ENCODE peak calls at places on chromosomes 3 and 15, in eight cellular contexts. I, T, E, D, X, V, P and O are unnamed samples.
A peak's percentile ranks its signal among the peaks of the same experiment; 100 is the strongest.

GRCh38 chr3:140122183-140122582 is 187.2 kb downstream of the CLSTN2 start:
- DNase-seq in X (no peak), P (no peak), V (no peak), I (no peak), T (no peak), D (no peak), E (no peak), O (no peak)

GRCh38 chr15:89167267-89168176 is 53.9 kb downstream of the RLBP1 start:
- DNase-seq in D (peak; percentile 86), T (no peak), P (no peak), V (peak; percentile 80), X (peak; percentile 72), E (peak; percentile 36), I (peak; percentile 79), O (peak; percentile 85)

GRCh38 chr3:126179825-126180476 is 435 bp downstream of the ALDH1L1 start:
- DNase-seq in P (no peak), I (no peak), D (no peak), T (no peak), X (no peak), E (no peak), V (no peak), O (no peak)

GRCh38 chr3:139261754-139262632 is 81.8 kb upstream of the MRPS22 start:
- DNase-seq in X (no peak), I (no peak), T (no peak), P (no peak), E (no peak), D (no peak), V (no peak), O (no peak)

GRCh38 chr3:101039285-101039684 is 46.1 kb upstream of the ABI3BP start:
- DNase-seq in I (no peak), D (no peak), V (no peak), E (no peak), P (no peak), T (no peak), X (no peak), O (no peak)

GRCh38 chr15:40929730-40930429 is 740 bp downstream of the DLL4 start:
- DNase-seq in P (no peak), V (peak; percentile 32), I (peak; percentile 56), T (no peak), X (no peak), D (no peak), E (no peak), O (no peak)

GRCh38 chr15:46452297-46452820 is 817.5 kb downstream of the SQOR start:
- DNase-seq in V (no peak), I (no peak), D (no peak), X (no peak), P (no peak), T (no peak), E (no peak), O (no peak)

GRCh38 chr3:143167956-143168355 is 48.4 kb downstream of the CHST2 start:
- DNase-seq in I (no peak), T (no peak), P (no peak), X (no peak), V (peak; percentile 53), D (no peak), E (no peak), O (no peak)

GRCh38 chr3:172319653-172320052 is 128.6 kb downstream of the GHSR start:
- DNase-seq in X (no peak), T (no peak), E (no peak), I (no peak), V (no peak), D (no peak), P (no peak), O (no peak)

GRCh38 chr15:33581032-33581431 is 270.3 kb downstream of the RYR3 start:
- DNase-seq in I (peak; percentile 74), X (no peak), E (no peak), D (no peak), T (no peak), V (peak; percentile 2), P (no peak), O (peak; percentile 80)

GRCh38 chr15:64643685-64644084 is 131.7 kb downstream of the RBPMS2 start:
- DNase-seq in E (no peak), X (no peak), T (no peak), V (no peak), D (no peak), P (no peak), I (no peak), O (no peak)

GRCh38 chr15:100175406-100176114 is 166.2 kb downstream of the ADAMTS17 start:
- DNase-seq in V (no peak), I (no peak), E (no peak), D (no peak), P (no peak), X (no peak), T (no peak), O (no peak)

GRCh38 chr3:172512363-172512762 is 10.9 kb downstream of the TNFSF10 start:
- DNase-seq in P (peak; percentile 81), E (no peak), D (peak; percentile 85), T (peak; percentile 97), V (peak; percentile 57), X (peak; percentile 70), I (peak; percentile 27), O (peak; percentile 59)

GRCh38 chr3:79245295-79246138 is 522.3 kb downstream of the ROBO1 start:
- DNase-seq in I (no peak), E (no peak), P (no peak), D (no peak), T (no peak), X (no peak), V (no peak), O (no peak)

GRCh38 chr15:34473840-34474239 is 36.2 kb upstream of the GOLGA8A start:
- DNase-seq in P (no peak), T (no peak), X (no peak), E (no peak), I (no peak), V (no peak), D (no peak), O (no peak)

GRCh38 chr3:23806322-23807160 is 786 bp downstream of the UBE2E1 start:
- DNase-seq in D (peak; percentile 70), X (no peak), V (no peak), I (peak; percentile 20), E (peak; percentile 63), T (no peak), P (peak; percentile 67), O (no peak)

GRCh38 chr3:197600796-197601565 is 45.2 kb upstream of the BDH1 start:
- DNase-seq in T (no peak), X (no peak), V (no peak), I (peak; percentile 26), P (no peak), E (no peak), D (no peak), O (no peak)

GRCh38 chr15:40306908-40307307 is 827 bp downstream of the PLCB2 start:
- DNase-seq in X (no peak), V (no peak), P (no peak), D (no peak), I (no peak), T (peak; percentile 10), E (no peak), O (no peak)

GRCh38 chr15:58726867-58727266 is 22.6 kb downstream of the ADAM10 start:
- DNase-seq in E (no peak), X (no peak), P (no peak), V (no peak), T (no peak), I (no peak), D (no peak), O (no peak)

GRCh38 chr3:15756505-15756904 is 41.3 kb downstream of the ANKRD28 start:
- DNase-seq in X (no peak), T (no peak), P (no peak), D (no peak), V (no peak), I (no peak), E (no peak), O (no peak)

GRCh38 chr3:73542127-73542526 is 82.6 kb downstream of the PDZRN3 start:
- DNase-seq in E (no peak), X (no peak), D (no peak), I (no peak), T (no peak), P (no peak), V (no peak), O (no peak)

GRCh38 chr3:126152931-126153694 is 27.3 kb downstream of the ALDH1L1 start:
- DNase-seq in T (no peak), I (no peak), X (no peak), P (peak; percentile 23), V (no peak), D (no peak), E (no peak), O (no peak)

GRCh38 chr3:156803949-156804741 is 22.0 kb upstream of the LEKR1 start:
- DNase-seq in T (peak; percentile 11), V (no peak), P (no peak), E (no peak), X (no peak), I (no peak), D (no peak), O (no peak)

GRCh38 chr15:38134252-38134651 is 118.4 kb upstream of the SPRED1 start:
- DNase-seq in V (no peak), I (no peak), D (no peak), X (no peak), T (no peak), P (no peak), E (no peak), O (no peak)

GRCh38 chr3:102662223-102662622 is 227.4 kb downstream of the ZPLD1 start:
- DNase-seq in P (no peak), I (no peak), D (no peak), X (no peak), E (no peak), V (no peak), T (no peak), O (no peak)

GRCh38 chr3:72081456-72081855 is 296.5 kb upstream of the PROK2 start:
- DNase-seq in I (no peak), P (no peak), D (no peak), X (no peak), V (no peak), E (no peak), T (no peak), O (no peak)

GRCh38 chr3:26962419-26963355 is 340.1 kb downstream of the LRRC3B start:
- DNase-seq in D (no peak), V (no peak), E (peak; percentile 24), X (no peak), I (no peak), P (no peak), T (no peak), O (no peak)

GRCh38 chr3:31350307-31350706 is 182.4 kb upstream of the STT3B start:
- DNase-seq in V (no peak), P (no peak), D (no peak), I (no peak), T (no peak), E (no peak), X (no peak), O (no peak)

GRCh38 chr15:63089260-63090043 is 32.2 kb upstream of the LACTB start:
- DNase-seq in V (peak; percentile 100), P (no peak), E (no peak), X (no peak), I (peak; percentile 88), D (no peak), T (no peak), O (peak; percentile 94)

GRCh38 chr15:74200871-74201419 is 1.6 kb downstream of the STRA6 start:
- DNase-seq in X (no peak), V (no peak), P (no peak), T (no peak), I (peak; percentile 87), D (no peak), E (no peak), O (peak; percentile 39)

GRCh38 chr3:155702745-155703581 is 41.9 kb downstream of the PLCH1 start:
- DNase-seq in D (no peak), T (no peak), V (no peak), P (no peak), X (no peak), I (no peak), E (no peak), O (no peak)

GRCh38 chr3:72697717-72698116 is 150.5 kb downstream of the SHQ1 start:
- DNase-seq in E (no peak), V (no peak), P (no peak), T (no peak), D (no peak), I (no peak), X (no peak), O (no peak)

GRCh38 chr3:175226444-175226843 is 367.3 kb downstream of the NAALADL2 start:
- DNase-seq in E (no peak), P (no peak), D (no peak), T (no peak), V (no peak), I (no peak), X (no peak), O (no peak)

GRCh38 chr3:9980251-9980650 is 6.4 kb downstream of the EMC3 start:
- DNase-seq in E (no peak), P (no peak), D (no peak), V (no peak), I (no peak), X (no peak), T (no peak), O (no peak)